ENCODE peak calls at places on chromosomes 16 and 17, in six cellular contexts. One of them, this sample, is unnamed.

GRCh38 chr17:65177901-65178300 is 40.7 kb downstream of the RGS9 start:
- DNase-seq in thyroid gland: no peak
- DNase-seq in SK-N-SH: no peak
- DNase-seq in fibroblast of lung: peak
- DNase-seq in pancreas: no peak
- DNase-seq in heart right ventricle: no peak
- DNase-seq in this sample: no peak

GRCh38 chr17:42647778-42648177 is 11.3 kb upstream of the TUBG2 start:
- DNase-seq in SK-N-SH: no peak
- DNase-seq in heart right ventricle: no peak
- DNase-seq in fibroblast of lung: no peak
- DNase-seq in pancreas: no peak
- DNase-seq in thyroid gland: no peak
- DNase-seq in this sample: no peak

GRCh38 chr16:19094542-19095365 is 19.0 kb upstream of the ITPRIPL2 start:
- DNase-seq in fibroblast of lung: no peak
- DNase-seq in thyroid gland: no peak
- DNase-seq in pancreas: peak
- DNase-seq in SK-N-SH: no peak
- DNase-seq in heart right ventricle: no peak
- DNase-seq in this sample: peak

GRCh38 chr17:13102477-13102876 is 84.7 kb upstream of the ELAC2 start:
- DNase-seq in heart right ventricle: no peak
- DNase-seq in thyroid gland: no peak
- DNase-seq in pancreas: no peak
- DNase-seq in SK-N-SH: no peak
- DNase-seq in fibroblast of lung: no peak
- DNase-seq in this sample: no peak

GRCh38 chr16:4093495-4094137 is 22.6 kb downstream of the ADCY9 start:
- DNase-seq in thyroid gland: peak
- DNase-seq in SK-N-SH: no peak
- DNase-seq in fibroblast of lung: no peak
- DNase-seq in pancreas: no peak
- DNase-seq in heart right ventricle: peak
- DNase-seq in this sample: no peak

GRCh38 chr16:27427538-27427937 is 25.6 kb downstream of the IL21R start:
- DNase-seq in SK-N-SH: no peak
- DNase-seq in pancreas: no peak
- DNase-seq in heart right ventricle: no peak
- DNase-seq in fibroblast of lung: no peak
- DNase-seq in thyroid gland: no peak
- DNase-seq in this sample: peak

GRCh38 chr16:58365623-58366022 is 26.6 kb upstream of the GINS3 start:
- DNase-seq in SK-N-SH: no peak
- DNase-seq in pancreas: no peak
- DNase-seq in fibroblast of lung: no peak
- DNase-seq in heart right ventricle: no peak
- DNase-seq in thyroid gland: no peak
- DNase-seq in this sample: no peak

GRCh38 chr17:50261051-50261915 is 13.0 kb upstream of the TMEM92 start:
- DNase-seq in heart right ventricle: no peak
- DNase-seq in SK-N-SH: peak
- DNase-seq in fibroblast of lung: no peak
- DNase-seq in pancreas: no peak
- DNase-seq in thyroid gland: no peak
- DNase-seq in this sample: no peak

GRCh38 chr17:56592487-56593072 is 919 bp upstream of the NOG start:
- DNase-seq in pancreas: peak
- DNase-seq in SK-N-SH: peak
- DNase-seq in heart right ventricle: peak
- DNase-seq in fibroblast of lung: peak
- DNase-seq in thyroid gland: peak
- DNase-seq in this sample: peak

GRCh38 chr17:21705021-21705601 is 12.8 kb downstream of the KCNJ18 start:
- DNase-seq in fibroblast of lung: no peak
- DNase-seq in heart right ventricle: no peak
- DNase-seq in thyroid gland: no peak
- DNase-seq in pancreas: no peak
- DNase-seq in SK-N-SH: no peak
- DNase-seq in this sample: no peak

GRCh38 chr16:50525716-50526115 is 22.5 kb upstream of the NKD1 start:
- DNase-seq in pancreas: no peak
- DNase-seq in SK-N-SH: no peak
- DNase-seq in fibroblast of lung: no peak
- DNase-seq in heart right ventricle: no peak
- DNase-seq in thyroid gland: no peak
- DNase-seq in this sample: no peak

GRCh38 chr17:10875984-10876555 is 38.2 kb upstream of the PIRT start:
- DNase-seq in SK-N-SH: peak
- DNase-seq in thyroid gland: peak
- DNase-seq in heart right ventricle: peak
- DNase-seq in fibroblast of lung: peak
- DNase-seq in pancreas: peak
- DNase-seq in this sample: peak

GRCh38 chr17:30230596-30231125 is 4.8 kb downstream of the SLC6A4 start:
- DNase-seq in heart right ventricle: no peak
- DNase-seq in fibroblast of lung: no peak
- DNase-seq in SK-N-SH: no peak
- DNase-seq in thyroid gland: no peak
- DNase-seq in pancreas: no peak
- DNase-seq in this sample: no peak

GRCh38 chr17:72336026-72336803 is 215.4 kb downstream of the SOX9 start:
- DNase-seq in thyroid gland: peak
- DNase-seq in pancreas: no peak
- DNase-seq in heart right ventricle: no peak
- DNase-seq in SK-N-SH: no peak
- DNase-seq in fibroblast of lung: peak
- DNase-seq in this sample: no peak

GRCh38 chr16:77745972-77746371 is 23.7 kb downstream of the NUDT7 start:
- DNase-seq in thyroid gland: no peak
- DNase-seq in SK-N-SH: no peak
- DNase-seq in heart right ventricle: no peak
- DNase-seq in fibroblast of lung: peak
- DNase-seq in pancreas: no peak
- DNase-seq in this sample: no peak

GRCh38 chr16:88747588-88748301 is 37.3 kb downstream of the PIEZO1 start:
- DNase-seq in thyroid gland: no peak
- DNase-seq in heart right ventricle: no peak
- DNase-seq in SK-N-SH: no peak
- DNase-seq in pancreas: no peak
- DNase-seq in fibroblast of lung: no peak
- DNase-seq in this sample: peak

GRCh38 chr17:4199818-4200402 is 56.9 kb downstream of the CYB5D2 start:
- DNase-seq in pancreas: no peak
- DNase-seq in heart right ventricle: no peak
- DNase-seq in SK-N-SH: peak
- DNase-seq in thyroid gland: peak
- DNase-seq in fibroblast of lung: no peak
- DNase-seq in this sample: peak

GRCh38 chr16:50302472-50303005 is 36.2 kb downstream of the ADCY7 start:
- DNase-seq in heart right ventricle: no peak
- DNase-seq in thyroid gland: peak
- DNase-seq in fibroblast of lung: no peak
- DNase-seq in pancreas: no peak
- DNase-seq in SK-N-SH: peak
- DNase-seq in this sample: no peak

GRCh38 chr17:41705271-41705991 is 6.7 kb upstream of the GAST start:
- DNase-seq in thyroid gland: no peak
- DNase-seq in SK-N-SH: no peak
- DNase-seq in pancreas: no peak
- DNase-seq in heart right ventricle: no peak
- DNase-seq in fibroblast of lung: peak
- DNase-seq in this sample: no peak

GRCh38 chr16:70751593-70751992 is 49.4 kb downstream of the VAC14 start:
- DNase-seq in pancreas: no peak
- DNase-seq in SK-N-SH: no peak
- DNase-seq in thyroid gland: no peak
- DNase-seq in heart right ventricle: no peak
- DNase-seq in fibroblast of lung: no peak
- DNase-seq in this sample: no peak

GRCh38 chr17:71709271-71709670 is 411.5 kb upstream of the SOX9 start:
- DNase-seq in thyroid gland: no peak
- DNase-seq in heart right ventricle: no peak
- DNase-seq in pancreas: no peak
- DNase-seq in SK-N-SH: no peak
- DNase-seq in fibroblast of lung: peak
- DNase-seq in this sample: no peak

GRCh38 chr16:81738831-81739496 is 40.1 kb upstream of the PLCG2 start:
- DNase-seq in thyroid gland: peak
- DNase-seq in heart right ventricle: peak
- DNase-seq in SK-N-SH: no peak
- DNase-seq in fibroblast of lung: no peak
- DNase-seq in pancreas: no peak
- DNase-seq in this sample: no peak

GRCh38 chr16:67406628-67407027 is 9.6 kb downstream of the ZDHHC1 start:
- DNase-seq in thyroid gland: no peak
- DNase-seq in SK-N-SH: peak
- DNase-seq in heart right ventricle: no peak
- DNase-seq in fibroblast of lung: peak
- DNase-seq in pancreas: no peak
- DNase-seq in this sample: no peak

GRCh38 chr17:77695386-77695785 is 263.1 kb upstream of the TNRC6C start:
- DNase-seq in pancreas: no peak
- DNase-seq in fibroblast of lung: no peak
- DNase-seq in thyroid gland: no peak
- DNase-seq in SK-N-SH: no peak
- DNase-seq in heart right ventricle: no peak
- DNase-seq in this sample: no peak

GRCh38 chr17:63698886-63699637 is 863 bp downstream of the LIMD2 start:
- DNase-seq in pancreas: no peak
- DNase-seq in thyroid gland: no peak
- DNase-seq in heart right ventricle: peak
- DNase-seq in fibroblast of lung: peak
- DNase-seq in SK-N-SH: no peak
- DNase-seq in this sample: peak

GRCh38 chr16:54521327-54521726 is 234.7 kb upstream of the IRX3 start:
- DNase-seq in heart right ventricle: no peak
- DNase-seq in thyroid gland: no peak
- DNase-seq in SK-N-SH: no peak
- DNase-seq in pancreas: no peak
- DNase-seq in fibroblast of lung: no peak
- DNase-seq in this sample: no peak

GRCh38 chr17:81517339-81518112 is 4.9 kb upstream of the ACTG1 start:
- DNase-seq in fibroblast of lung: peak
- DNase-seq in thyroid gland: no peak
- DNase-seq in SK-N-SH: no peak
- DNase-seq in heart right ventricle: peak
- DNase-seq in pancreas: peak
- DNase-seq in this sample: peak

GRCh38 chr16:57773019-57773418 is 29.3 kb downstream of the KIFC3 start:
- DNase-seq in thyroid gland: no peak
- DNase-seq in fibroblast of lung: no peak
- DNase-seq in pancreas: no peak
- DNase-seq in heart right ventricle: no peak
- DNase-seq in SK-N-SH: no peak
- DNase-seq in this sample: no peak

GRCh38 chr17:41624208-41625101 is at the start of gene KRT17:
- DNase-seq in heart right ventricle: no peak
- DNase-seq in pancreas: peak
- DNase-seq in thyroid gland: no peak
- DNase-seq in SK-N-SH: no peak
- DNase-seq in fibroblast of lung: peak
- DNase-seq in this sample: no peak

GRCh38 chr16:23486480-23486879 is 23.8 kb downstream of the GGA2 start:
- DNase-seq in thyroid gland: peak
- DNase-seq in pancreas: no peak
- DNase-seq in SK-N-SH: no peak
- DNase-seq in heart right ventricle: no peak
- DNase-seq in fibroblast of lung: no peak
- DNase-seq in this sample: no peak

GRCh38 chr16:18936727-18937340 is 10.6 kb upstream of the SMG1 start:
- DNase-seq in heart right ventricle: no peak
- DNase-seq in pancreas: no peak
- DNase-seq in SK-N-SH: no peak
- DNase-seq in fibroblast of lung: no peak
- DNase-seq in thyroid gland: no peak
- DNase-seq in this sample: no peak

GRCh38 chr16:70770968-70771552 is 29.9 kb downstream of the VAC14 start:
- DNase-seq in pancreas: peak
- DNase-seq in heart right ventricle: peak
- DNase-seq in fibroblast of lung: peak
- DNase-seq in SK-N-SH: peak
- DNase-seq in thyroid gland: peak
- DNase-seq in this sample: peak

GRCh38 chr17:48611213-48611612 is 396 bp upstream of the HOXB7 start:
- DNase-seq in fibroblast of lung: no peak
- DNase-seq in pancreas: no peak
- DNase-seq in thyroid gland: no peak
- DNase-seq in SK-N-SH: no peak
- DNase-seq in heart right ventricle: no peak
- DNase-seq in this sample: no peak

GRCh38 chr17:75517277-75517865 is 1.0 kb downstream of the TSEN54 start:
- DNase-seq in heart right ventricle: no peak
- DNase-seq in SK-N-SH: peak
- DNase-seq in thyroid gland: no peak
- DNase-seq in pancreas: peak
- DNase-seq in fibroblast of lung: no peak
- DNase-seq in this sample: peak
- TF ChIP-seq CTCF in heart right ventricle: no peak
- TF ChIP-seq CTCF in SK-N-SH: no peak
- TF ChIP-seq CTCF in thyroid gland: peak
- TF ChIP-seq CTCF in pancreas: no peak
- TF ChIP-seq CTCF in fibroblast of lung: no peak
- TF ChIP-seq CTCF in this sample: no peak

DNA sequence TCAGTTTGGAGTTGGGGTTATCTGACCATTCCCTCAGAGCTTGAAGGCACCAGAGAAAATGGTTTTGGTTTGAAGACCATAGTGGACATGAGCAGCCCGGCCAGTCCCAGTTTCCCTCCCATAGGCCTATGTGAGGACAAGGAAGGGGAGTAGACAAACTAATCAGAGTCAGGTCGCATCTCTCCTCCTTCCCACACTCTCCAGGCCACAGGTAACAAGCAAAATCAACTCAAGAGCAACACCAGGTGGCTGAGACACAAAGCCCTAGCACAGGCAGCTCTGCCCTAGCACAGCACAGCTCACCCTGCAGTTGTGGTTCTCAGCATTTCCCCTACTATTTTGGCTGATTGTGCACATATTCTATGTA is 7.2 kb downstream of the SUPT4H1 start:
- DNase-seq in heart right ventricle: no peak
- DNase-seq in fibroblast of lung: no peak
- DNase-seq in pancreas: no peak
- DNase-seq in SK-N-SH: no peak
- DNase-seq in thyroid gland: no peak
- DNase-seq in this sample: peak
- TF ChIP-seq CTCF in heart right ventricle: no peak
- TF ChIP-seq CTCF in fibroblast of lung: no peak
- TF ChIP-seq CTCF in pancreas: no peak
- TF ChIP-seq CTCF in SK-N-SH: no peak
- TF ChIP-seq CTCF in thyroid gland: no peak
- TF ChIP-seq CTCF in this sample: peak

GRCh38 chr17:44947461-44948314 is at the start of gene KIF18B:
- DNase-seq in pancreas: peak
- DNase-seq in heart right ventricle: peak
- DNase-seq in thyroid gland: peak
- DNase-seq in fibroblast of lung: peak
- DNase-seq in SK-N-SH: peak
- DNase-seq in this sample: peak
- TF ChIP-seq CTCF in pancreas: no peak
- TF ChIP-seq CTCF in heart right ventricle: no peak
- TF ChIP-seq CTCF in thyroid gland: no peak
- TF ChIP-seq CTCF in fibroblast of lung: no peak
- TF ChIP-seq CTCF in SK-N-SH: no peak
- TF ChIP-seq CTCF in this sample: no peak

GRCh38 chr17:19724501-19725420 is 8.4 kb upstream of the SLC47A2 start:
- DNase-seq in thyroid gland: peak
- DNase-seq in fibroblast of lung: peak
- DNase-seq in heart right ventricle: peak
- DNase-seq in pancreas: peak
- DNase-seq in SK-N-SH: no peak
- DNase-seq in this sample: peak
- TF ChIP-seq CTCF in thyroid gland: no peak
- TF ChIP-seq CTCF in fibroblast of lung: no peak
- TF ChIP-seq CTCF in heart right ventricle: no peak
- TF ChIP-seq CTCF in pancreas: no peak
- TF ChIP-seq CTCF in SK-N-SH: no peak
- TF ChIP-seq CTCF in this sample: no peak